ENCODE peak calls at places on chromosomes 16 and 17, in five cellular contexts. Z is endothelial cell of umbilical vein, G is HCT116, C is GM23338, S is H1. V is an unnamed sample.

GRCh38 chr17:82815790-82816305 is 24.0 kb downstream of the ZNF750 start:
- DNase-seq in C (no peak), S (no peak), Z (no peak), G (no peak), V (peak; percentile 93)

GRCh38 chr17:80453980-80454556 is 22.3 kb downstream of the NPTX1 start:
- DNase-seq in C (no peak), Z (no peak), S (no peak), G (no peak), V (no peak)

GRCh38 chr17:80152057-80152831 is 5.3 kb upstream of the EIF4A3 start:
- DNase-seq in C (no peak), S (no peak), G (no peak), Z (no peak), V (no peak)

GRCh38 chr17:83051423-83052240 is 27.8 kb upstream of the METRNL start:
- DNase-seq in Z (peak; percentile 98), G (peak; percentile 97), S (peak; percentile 93), C (peak; percentile 96), V (peak; percentile 60)

GRCh38 chr17:69907081-69907847 is 167.8 kb upstream of the KCNJ16 start:
- DNase-seq in Z (no peak), C (no peak), S (no peak), G (no peak), V (no peak)

GRCh38 chr17:31251618-31252328 is 45.3 kb downstream of the OMG start:
- DNase-seq in G (no peak), C (no peak), Z (no peak), S (no peak), V (no peak)

GRCh38 chr16:15782573-15783365 is 74.1 kb downstream of the MYH11 start:
- DNase-seq in G (no peak), Z (no peak), S (no peak), C (peak; percentile 32), V (no peak)

GRCh38 chr17:44030482-44030881 is 15.7 kb upstream of the TMEM101 start:
- DNase-seq in Z (no peak), C (no peak), S (no peak), G (no peak), V (no peak)

GRCh38 chr17:18981385-18981641 is 23.3 kb downstream of the FAM83G start:
- DNase-seq in S (no peak), G (no peak), Z (no peak), C (no peak), V (no peak)

GRCh38 chr16:79437764-79438728 is 162.5 kb downstream of the MAF start:
- DNase-seq in G (no peak), S (no peak), C (peak; percentile 44), Z (no peak), V (no peak)

GRCh38 chr17:75856062-75856681 is 1.0 kb upstream of the WBP2 start:
- DNase-seq in Z (peak; percentile 57), G (no peak), C (no peak), S (no peak), V (no peak)

GRCh38 chr17:4811471-4811870 is 4.5 kb downstream of the PLD2 start:
- DNase-seq in Z (no peak), C (no peak), S (no peak), G (no peak), V (no peak)

GRCh38 chr16:85902366-85903155 is 3.6 kb downstream of the IRF8 start:
- DNase-seq in G (no peak), C (no peak), Z (no peak), S (no peak), V (no peak)

GRCh38 chr17:63519972-63520882 is 2.9 kb upstream of the KCNH6 start:
- DNase-seq in Z (no peak), C (peak; percentile 19), S (no peak), G (no peak), V (no peak)

GRCh38 chr17:38749222-38750043 is 1.3 kb upstream of the PCGF2 start:
- DNase-seq in C (peak; percentile 91), G (peak; percentile 56), Z (peak; percentile 65), S (no peak), V (no peak)

GRCh38 chr17:9969301-9969935 is 64.3 kb upstream of the RCVRN start:
- DNase-seq in C (no peak), G (no peak), S (no peak), Z (no peak), V (no peak)

GRCh38 chr16:10776280-10776679 is 32.6 kb downstream of the NUBP1 start:
- DNase-seq in C (no peak), G (no peak), S (no peak), Z (no peak), V (no peak)

GRCh38 chr17:7573324-7574080 is 5.9 kb upstream of the CD68 start:
- DNase-seq in S (no peak), G (no peak), C (peak; percentile 88), Z (peak; percentile 91), V (no peak)

GRCh38 chr17:73576556-73576955 is 67.7 kb downstream of the SDK2 start:
- DNase-seq in C (no peak), S (no peak), G (no peak), Z (no peak), V (no peak)

GRCh38 chr16:31206776-31207175 is 4.2 kb upstream of the PYCARD start:
- DNase-seq in G (no peak), Z (no peak), S (no peak), C (no peak), V (no peak)

GRCh38 chr16:65728652-65729051 is 606.8 kb upstream of the CDH11 start:
- DNase-seq in C (peak; percentile 52), Z (no peak), S (no peak), G (no peak), V (no peak)

GRCh38 chr17:12180644-12181261 is 160.1 kb downstream of the MAP2K4 start:
- DNase-seq in S (no peak), C (peak; percentile 78), G (peak; percentile 47), Z (peak; percentile 35), V (peak; percentile 1)

GRCh38 chr17:5837055-5837491 is 233.1 kb upstream of the WSCD1 start:
- DNase-seq in G (peak; percentile 78), S (no peak), Z (peak; percentile 69), C (no peak), V (no peak)

GRCh38 chr16:706189-707061 is 824 bp upstream of the FBXL16 start:
- DNase-seq in S (no peak), Z (no peak), G (no peak), C (peak; percentile 76), V (no peak)
- TF ChIP-seq EZH2 in S (peak; percentile 57), Z (peak; percentile 70), G (no peak), C (peak; percentile 42), V (no peak)

DNA sequence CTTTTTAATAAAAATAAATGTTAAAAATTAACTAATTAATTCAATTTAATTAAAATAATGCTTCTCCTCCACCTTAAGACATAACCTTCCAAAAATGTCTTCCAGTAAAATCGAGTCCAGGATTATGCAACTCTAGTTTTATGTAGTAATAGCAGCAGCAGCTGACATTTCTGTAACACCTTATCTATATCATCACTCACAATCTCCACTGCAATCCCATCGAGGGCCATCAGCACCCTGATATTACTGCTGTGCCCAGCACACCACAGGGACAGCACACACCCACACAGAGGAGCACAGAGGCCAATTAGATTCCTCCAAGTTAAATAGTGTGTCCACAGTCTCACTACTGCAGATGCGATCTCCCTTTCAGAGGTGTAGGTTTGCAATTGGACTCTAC is 2.9 kb downstream of the RPH3AL start:
- DNase-seq in S (no peak), G (no peak), Z (peak; percentile 9), C (no peak), V (no peak)
- TF ChIP-seq POLR2AphosphoS5 in S (no peak), G (no peak), Z (no peak), C (no peak), V (no peak)

GRCh38 chr17:79115487-79115886 is 40.9 kb downstream of the ENGASE start:
- DNase-seq in Z (no peak), C (no peak), G (no peak), S (no peak), V (no peak)

GRCh38 chr17:79116575-79117368 is 42.1 kb downstream of the ENGASE start:
- DNase-seq in G (no peak), Z (no peak), C (no peak), S (no peak), V (no peak)

GRCh38 chr17:79112471-79112870 is 37.8 kb downstream of the ENGASE start:
- DNase-seq in G (no peak), S (no peak), C (no peak), Z (no peak), V (no peak)

GRCh38 chr17:79113699-79114098 is 39.1 kb downstream of the ENGASE start:
- DNase-seq in S (no peak), G (no peak), Z (no peak), C (no peak), V (no peak)

GRCh38 chr17:79114455-79115301 is 40.1 kb downstream of the ENGASE start:
- DNase-seq in Z (no peak), G (no peak), C (no peak), S (no peak), V (no peak)
- TF ChIP-seq EZH2 in Z (no peak), G (no peak), C (no peak), S (no peak), V (no peak)

GRCh38 chr17:14205992-14206461 is 30.6 kb downstream of the CDRT15 start:
- DNase-seq in Z (no peak), G (peak; percentile 86), C (peak; percentile 17), S (no peak), V (no peak)
- TF ChIP-seq POLR2AphosphoS5 in Z (no peak), G (peak; percentile 29), C (no peak), S (no peak), V (no peak)

DNA sequence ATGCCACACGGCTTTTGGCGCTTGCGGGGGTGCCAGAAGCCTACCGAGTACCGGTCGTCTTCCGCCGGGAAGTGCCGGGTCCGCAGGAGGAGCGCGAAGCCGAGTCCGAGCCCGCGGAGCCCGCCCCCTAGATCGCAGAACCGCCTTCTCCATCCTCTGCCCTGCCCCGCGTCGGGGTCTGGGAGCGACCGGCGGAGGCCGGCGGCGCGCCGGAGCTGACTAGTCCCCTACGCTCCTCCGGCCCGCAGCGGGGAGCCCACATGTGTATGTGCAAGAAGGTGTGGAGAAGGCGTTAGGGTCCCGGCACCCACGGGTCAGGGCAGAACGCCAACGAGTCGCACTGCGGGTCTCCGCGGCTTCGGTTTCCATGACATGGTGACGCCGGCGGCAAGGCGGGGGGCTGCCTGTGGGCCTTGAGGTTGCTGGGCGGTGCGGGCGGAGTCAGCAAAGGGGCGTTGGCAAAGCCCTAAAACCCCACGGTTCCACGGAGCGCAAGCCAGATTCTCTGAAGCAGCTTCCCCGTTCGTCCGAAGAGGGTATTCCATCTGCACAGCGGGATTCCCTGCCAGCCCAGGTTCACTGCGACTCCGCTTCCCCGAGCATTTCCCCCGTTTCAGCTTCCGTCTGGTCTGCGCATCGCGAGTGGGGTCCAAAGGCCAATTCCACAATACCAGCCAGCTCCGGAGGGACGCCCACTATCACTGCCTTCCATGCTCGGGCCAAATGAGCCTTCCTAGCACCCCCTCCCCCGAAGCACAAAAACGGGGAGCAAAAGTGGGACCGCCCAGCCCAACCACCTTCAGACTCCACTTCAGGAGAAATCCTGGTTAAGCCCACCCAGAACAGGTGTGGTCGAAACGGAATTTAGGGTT is 2.3 kb upstream of the LHX1 start:
- DNase-seq in G (no peak), S (no peak), C (peak; percentile 85), Z (no peak), V (no peak)
- TF ChIP-seq EZH2 in G (no peak), S (peak; percentile 68), C (peak; percentile 94), Z (peak; percentile 70), V (no peak)

GRCh38 chr16:4696905-4697866 is 3.8 kb downstream of the NUDT16L1 start:
- DNase-seq in C (no peak), G (no peak), Z (no peak), S (no peak), V (no peak)
- TF ChIP-seq POLR2AphosphoS5 in C (no peak), G (no peak), Z (no peak), S (peak; percentile 8), V (no peak)

GRCh38 chr17:48634446-48635208 is 8.5 kb upstream of the HOXB9 start:
- DNase-seq in C (no peak), Z (no peak), S (no peak), G (no peak), V (no peak)
- TF ChIP-seq EZH2 in C (peak; percentile 91), Z (no peak), S (no peak), G (no peak), V (no peak)

GRCh38 chr16:82031116-82032084 is 3.7 kb upstream of the HSD17B2 start:
- DNase-seq in S (no peak), C (peak; percentile 75), Z (peak; percentile 44), G (peak; percentile 62), V (peak; percentile 26)
- TF ChIP-seq POLR2AphosphoS5 in S (no peak), C (no peak), Z (no peak), G (no peak), V (no peak)